ENCODE peak calls at places on chromosomes 12 and 14, in six cellular contexts. C is mesothelial cell of epicardium, G is RWPE1, O is astrocyte, J is A549, L is upper lobe of right lung. K is an unnamed sample.

GRCh38 chr12:121603581-121603980 is 22.7 kb upstream of the ORAI1 start:
- DNase-seq in C (no peak), G (no peak), O (no peak), J (no peak), L (no peak), K (no peak)

GRCh38 chr12:63525831-63526230 is 142.5 kb downstream of the DPY19L2 start:
- DNase-seq in C (no peak), G (no peak), O (no peak), J (no peak), L (no peak), K (no peak)

GRCh38 chr12:50545783-50546182 is 41.0 kb downstream of the DIP2B start:
- DNase-seq in C (no peak), G (no peak), O (no peak), J (no peak), L (no peak), K (no peak)

GRCh38 chr14:71497645-71498086 is 434.6 kb upstream of the RGS6 start:
- DNase-seq in C (no peak), G (no peak), O (peak), J (no peak), L (no peak), K (no peak)

GRCh38 chr12:91565246-91565645 is 382.6 kb upstream of the DCN start:
- DNase-seq in C (no peak), G (no peak), O (peak), J (no peak), L (no peak), K (no peak)

GRCh38 chr14:22994762-22995275 is 12.5 kb upstream of the AJUBA start:
- DNase-seq in C (no peak), G (no peak), O (no peak), J (peak), L (peak), K (no peak)

GRCh38 chr12:2691001-2691339 is 103.8 kb upstream of the FKBP4 start:
- DNase-seq in C (no peak), G (no peak), O (peak), J (no peak), L (no peak), K (peak)

GRCh38 chr14:53670701-53671100 is 285.9 kb downstream of the BMP4 start:
- DNase-seq in C (no peak), G (peak), O (peak), J (no peak), L (no peak), K (no peak)

GRCh38 chr12:109763201-109763841 is 49.7 kb downstream of the FAM222A start:
- DNase-seq in C (no peak), G (no peak), O (peak), J (no peak), L (peak), K (peak)

GRCh38 chr12:76890407-76891143 is 11.8 kb upstream of the CSRP2 start:
- DNase-seq in C (no peak), G (peak), O (no peak), J (no peak), L (no peak), K (no peak)

GRCh38 chr14:99181804-99182520 is 90.0 kb downstream of the BCL11B start:
- DNase-seq in C (no peak), G (no peak), O (no peak), J (no peak), L (no peak), K (no peak)

DNA sequence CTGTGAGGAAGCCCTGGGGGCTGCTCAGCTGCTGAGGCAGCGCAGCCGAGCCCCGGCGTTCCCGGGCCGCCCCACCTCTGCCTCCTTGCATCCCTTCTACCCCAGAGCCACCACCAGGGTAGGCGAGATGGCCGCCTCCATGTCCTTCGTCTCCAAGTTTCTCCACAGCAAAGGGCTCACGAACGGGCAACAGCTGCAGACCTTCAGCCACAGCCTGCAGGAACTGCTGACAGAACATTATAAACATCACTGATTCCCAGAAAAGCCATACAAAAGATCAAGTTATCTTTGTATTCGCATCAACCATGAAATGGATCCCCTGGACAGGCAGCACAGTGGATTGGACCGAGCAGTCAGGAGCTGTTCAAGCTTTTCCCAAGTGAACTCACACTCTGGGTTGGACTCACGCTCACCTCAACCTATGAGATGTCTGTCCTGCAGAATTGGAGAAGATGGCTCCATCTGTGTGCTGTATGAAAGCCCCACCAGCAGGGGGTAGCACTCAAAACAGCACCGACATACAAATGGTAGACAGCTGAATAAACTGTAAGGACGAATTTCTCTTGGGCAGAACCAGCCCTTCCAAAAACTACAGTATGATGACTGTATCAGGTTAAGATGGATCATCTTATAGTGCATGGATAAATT is 19.4 kb upstream of the A2M start:
- DNase-seq in C (no peak), G (no peak), O (no peak), J (peak), L (peak), K (no peak)
- TF ChIP-seq CTCF in C (peak), G (no peak), O (no peak), J (peak), L (peak), K (peak)

DNA sequence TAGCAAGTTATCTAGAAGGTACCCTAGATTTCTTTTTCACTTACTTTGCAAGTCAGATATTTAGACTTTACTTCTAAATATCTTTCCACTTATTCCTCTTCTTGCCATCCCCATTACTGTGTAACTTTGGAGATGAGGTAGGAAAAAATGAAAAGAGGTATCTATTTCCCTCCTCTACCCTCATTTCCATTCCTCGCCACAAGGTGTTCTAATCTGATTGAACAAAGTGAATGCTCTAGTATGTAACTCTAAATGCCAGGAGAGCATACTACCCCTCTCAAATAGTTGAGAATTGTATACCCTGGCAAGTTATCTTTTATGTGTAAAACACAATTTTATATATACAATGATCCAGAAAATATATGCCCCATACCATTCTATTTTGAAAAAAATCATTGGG is 1.7 kb upstream of the LDHB start:
- DNase-seq in C (no peak), G (no peak), O (no peak), J (peak), L (no peak), K (no peak)
- TF ChIP-seq CTCF in C (peak), G (no peak), O (no peak), J (no peak), L (no peak), K (peak)

GRCh38 chr12:106918746-106919145 is 37.0 kb upstream of the TMEM263 start:
- DNase-seq in C (no peak), G (peak), O (no peak), J (no peak), L (no peak), K (no peak)

GRCh38 chr12:106915635-106916026 is 40.1 kb upstream of the TMEM263 start:
- DNase-seq in C (no peak), G (no peak), O (no peak), J (no peak), L (no peak), K (no peak)

GRCh38 chr12:106917503-106917902 is 38.2 kb upstream of the TMEM263 start:
- DNase-seq in C (no peak), G (no peak), O (no peak), J (no peak), L (no peak), K (no peak)

GRCh38 chr12:106924458-106924857 is 31.2 kb upstream of the TMEM263 start:
- DNase-seq in C (no peak), G (no peak), O (no peak), J (no peak), L (no peak), K (no peak)

GRCh38 chr12:106919910-106920544 is 35.7 kb upstream of the TMEM263 start:
- DNase-seq in C (no peak), G (peak), O (peak), J (peak), L (no peak), K (no peak)
- TF ChIP-seq CTCF in C (peak), G (peak), O (peak), J (peak), L (peak), K (peak)

GRCh38 chr12:13027508-13027907 is 16.7 kb upstream of the FAM234B start:
- DNase-seq in C (no peak), G (no peak), O (no peak), J (no peak), L (no peak), K (no peak)

GRCh38 chr12:13022737-13023370 is 21.3 kb upstream of the FAM234B start:
- DNase-seq in C (no peak), G (no peak), O (no peak), J (no peak), L (no peak), K (no peak)

GRCh38 chr12:13027032-13027431 is 17.1 kb upstream of the FAM234B start:
- DNase-seq in C (no peak), G (no peak), O (no peak), J (no peak), L (no peak), K (no peak)

GRCh38 chr12:13028825-13029570 is 15.2 kb upstream of the FAM234B start:
- DNase-seq in C (no peak), G (no peak), O (no peak), J (no peak), L (no peak), K (no peak)

GRCh38 chr12:13024151-13024946 is 19.8 kb upstream of the FAM234B start:
- DNase-seq in C (no peak), G (no peak), O (no peak), J (peak), L (no peak), K (no peak)
- TF ChIP-seq CTCF in C (no peak), G (no peak), O (no peak), J (peak), L (no peak), K (peak)

GRCh38 chr12:13425766-13426165 is 229.2 kb downstream of the EMP1 start:
- DNase-seq in C (no peak), G (peak), O (peak), J (no peak), L (no peak), K (no peak)
- TF ChIP-seq CTCF in C (no peak), G (no peak), O (no peak), J (no peak), L (no peak), K (no peak)

DNA sequence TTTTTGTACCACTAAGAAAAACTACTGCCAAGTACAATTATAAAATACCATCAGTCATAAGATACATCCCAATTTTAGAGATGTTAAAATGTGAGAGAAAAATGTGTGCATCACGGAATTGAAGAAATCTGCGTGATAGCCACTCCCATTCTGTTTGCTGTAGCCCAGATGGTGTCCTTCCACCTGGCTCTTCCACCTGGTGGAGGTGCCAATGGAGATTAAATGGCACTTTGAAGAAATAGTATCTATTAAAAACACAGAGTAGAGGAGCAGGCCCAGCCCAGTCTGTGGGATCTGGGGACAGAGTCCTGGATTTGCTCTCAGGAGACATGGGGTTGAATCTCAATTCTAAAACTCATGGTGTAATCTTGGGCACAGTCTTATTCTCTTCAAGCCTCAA is 35.5 kb downstream of the TSPAN11 start:
- DNase-seq in C (no peak), G (no peak), O (no peak), J (no peak), L (no peak), K (no peak)
- TF ChIP-seq CTCF in C (no peak), G (no peak), O (no peak), J (no peak), L (no peak), K (no peak)

DNA sequence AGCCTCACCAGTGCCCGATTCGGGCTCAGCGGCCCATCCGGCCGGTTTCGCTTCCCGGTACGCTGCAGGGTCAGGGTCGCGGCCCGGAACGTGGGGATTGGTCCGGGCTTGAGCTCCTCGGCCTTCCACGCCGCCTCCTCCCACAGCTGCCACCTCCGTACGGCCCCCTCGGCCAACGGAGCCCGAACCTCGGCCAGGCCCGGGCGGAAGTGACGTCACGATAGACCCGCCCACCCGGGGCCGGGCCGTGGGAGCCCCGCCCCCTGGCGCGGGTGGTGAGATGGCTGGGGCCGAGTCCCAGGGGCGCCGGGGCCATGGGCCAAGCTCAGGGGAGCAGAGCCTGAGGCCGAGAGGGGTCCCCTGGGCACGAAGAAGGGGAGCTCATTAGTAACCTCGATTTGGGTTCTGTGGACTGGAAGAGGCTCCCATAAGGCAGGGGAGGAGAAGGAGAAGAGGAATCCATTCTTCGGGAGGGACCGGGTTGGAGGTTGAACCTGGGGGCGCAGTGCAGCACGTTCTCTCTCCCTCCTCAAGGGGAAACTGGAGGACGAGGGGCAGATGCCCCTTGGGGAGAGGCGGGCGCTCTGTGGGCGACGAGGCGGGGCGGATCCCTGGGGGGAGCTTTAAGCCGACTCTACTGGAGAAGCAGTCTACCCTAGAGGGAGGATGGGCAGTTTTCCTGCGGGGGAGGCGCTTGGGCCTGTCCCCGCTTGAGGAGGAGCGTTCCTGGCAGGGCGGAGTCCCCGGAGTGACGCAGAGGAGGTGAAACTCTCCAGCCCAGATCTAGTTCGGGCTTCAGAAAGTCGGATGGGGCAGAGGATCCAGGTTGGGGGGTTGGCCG is at the start of gene MLF2:
- DNase-seq in C (peak), G (peak), O (peak), J (peak), L (peak), K (peak)
- TF ChIP-seq CTCF in C (peak), G (peak), O (peak), J (no peak), L (no peak), K (peak)

GRCh38 chr14:73662439-73663056 is 17.8 kb downstream of the DNAL1 start:
- DNase-seq in C (no peak), G (peak), O (peak), J (peak), L (no peak), K (no peak)
- TF ChIP-seq CTCF in C (no peak), G (peak), O (peak), J (peak), L (no peak), K (peak)

GRCh38 chr12:112473056-112473455 is 54.3 kb downstream of the PTPN11 start:
- DNase-seq in C (no peak), G (no peak), O (no peak), J (peak), L (no peak), K (no peak)
- TF ChIP-seq CTCF in C (no peak), G (no peak), O (peak), J (peak), L (no peak), K (peak)